ENCODE peak calls at places on chromosomes 16 and 17, in ten cellular contexts. F, U, X, E, D, J, K, R, Z and H are unnamed samples.

GRCh38 chr16:30526137-30526822 is at the start of gene ZNF768:
- DNase-seq in Z (no peak), J (peak), X (peak), U (no peak), E (no peak), D (no peak), F (peak), K (peak), R (peak), H (peak)

GRCh38 chr17:77602883-77603640 is 355.4 kb upstream of the TNRC6C start:
- DNase-seq in E (no peak), U (no peak), F (no peak), X (no peak), K (no peak), Z (no peak), D (no peak), J (no peak), R (no peak), H (no peak)

GRCh38 chr17:49510720-49511110 is 15.6 kb downstream of the NGFR start:
- DNase-seq in X (no peak), D (no peak), K (no peak), Z (no peak), E (no peak), R (no peak), J (no peak), F (no peak), U (no peak), H (no peak)

GRCh38 chr16:7449306-7449705 is 116.7 kb downstream of the RBFOX1 start:
- DNase-seq in E (no peak), R (no peak), J (no peak), F (no peak), K (no peak), X (no peak), U (no peak), D (no peak), Z (no peak), H (no peak)

GRCh38 chr16:23296994-23297393 is 5.1 kb upstream of the SCNN1B start:
- DNase-seq in F (peak), Z (no peak), K (peak), U (no peak), D (peak), X (no peak), E (no peak), J (peak), R (peak), H (no peak)

GRCh38 chr17:13940858-13941665 is 128.2 kb upstream of the COX10 start:
- DNase-seq in X (no peak), J (no peak), D (no peak), E (no peak), K (no peak), U (no peak), F (peak), Z (peak), R (no peak), H (no peak)

GRCh38 chr16:27281285-27281684 is 12.7 kb upstream of the NSMCE1 start:
- DNase-seq in R (no peak), K (no peak), U (no peak), Z (no peak), X (no peak), D (no peak), E (no peak), J (no peak), F (peak), H (no peak)

GRCh38 chr16:87540072-87540976 is 47.5 kb upstream of the ZCCHC14 start:
- DNase-seq in E (no peak), X (no peak), F (no peak), U (no peak), D (no peak), R (no peak), K (no peak), J (peak), Z (no peak), H (peak)

GRCh38 chr17:17032131-17032692 is 10.0 kb upstream of the MPRIP start:
- DNase-seq in X (peak), R (no peak), D (no peak), J (no peak), Z (peak), F (no peak), U (peak), E (no peak), K (no peak), H (peak)

GRCh38 chr17:76053230-76054111 is 18.8 kb downstream of the SRP68 start:
- DNase-seq in U (no peak), X (peak), K (no peak), E (no peak), Z (peak), R (no peak), D (no peak), F (no peak), J (peak), H (no peak)

GRCh38 chr17:75853410-75853809 is 1.7 kb downstream of the WBP2 start:
- DNase-seq in K (no peak), E (no peak), D (no peak), J (no peak), X (no peak), R (no peak), F (no peak), U (no peak), Z (peak), H (no peak)

GRCh38 chr17:33819539-33819938 is 435.5 kb upstream of the CCL2 start:
- DNase-seq in U (no peak), J (no peak), D (no peak), F (no peak), R (no peak), E (no peak), X (no peak), Z (no peak), K (no peak), H (no peak)

GRCh38 chr16:21673469-21673868 is 9.7 kb downstream of the OTOA start:
- DNase-seq in X (no peak), U (no peak), J (no peak), D (no peak), K (no peak), R (no peak), Z (no peak), F (no peak), E (no peak), H (no peak)

GRCh38 chr16:89564476-89565255 is 4.2 kb downstream of the RPL13 start:
- DNase-seq in F (peak), U (no peak), D (peak), Z (peak), E (no peak), J (peak), X (no peak), K (no peak), R (no peak), H (no peak)

GRCh38 chr16:74637742-74638453 is 28.8 kb downstream of the RFWD3 start:
- DNase-seq in K (no peak), U (no peak), R (no peak), F (no peak), J (no peak), E (no peak), X (no peak), D (no peak), Z (no peak), H (no peak)

GRCh38 chr17:31533546-31534155 is 142.2 kb downstream of the RAB11FIP4 start:
- DNase-seq in J (peak), K (peak), U (peak), X (peak), E (no peak), D (no peak), R (no peak), Z (peak), F (peak), H (peak)

GRCh38 chr16:88062341-88062861 is 111.2 kb downstream of the BANP start:
- DNase-seq in Z (peak), U (peak), E (no peak), X (peak), J (no peak), F (no peak), D (no peak), K (no peak), R (no peak), H (peak)